ENCODE peak calls at places on chromosomes 5 and 9, in six cellular contexts. H, C, A, Y, K and S are unnamed samples. For H3K27me3, the result is how much of the 10 kb centered on the place peaks cover.

GRCh38 chr5:138448481-138449398 is 9.9 kb downstream of the REEP2 start:
- DNase-seq in H (no peak), C (no peak), A (no peak), Y (no peak), K (no peak), S (peak)

GRCh38 chr9:116632990-116633441 is 54.1 kb upstream of the TRIM32 start:
- DNase-seq in H (no peak), C (peak), A (no peak), Y (no peak), K (no peak), S (peak)

GRCh38 chr9:137744632-137745183 is 125.9 kb downstream of the EHMT1 start:
- DNase-seq in H (no peak), C (no peak), A (no peak), Y (no peak), K (no peak), S (no peak)

GRCh38 chr5:67015577-67016290 is 180.9 kb downstream of the CD180 start:
- DNase-seq in H (no peak), C (peak), A (peak), Y (peak), K (no peak), S (peak)

GRCh38 chr5:59209758-59210359 is 627.0 kb downstream of the RAB3C start:
- DNase-seq in H (no peak), C (no peak), A (no peak), Y (no peak), K (no peak), S (no peak)

GRCh38 chr5:157538311-157538710 is 37.3 kb downstream of the ADAM19 start:
- DNase-seq in H (no peak), C (no peak), A (no peak), Y (no peak), K (no peak), S (no peak)

GRCh38 chr5:55226027-55226933 is 835 bp downstream of the MCIDAS start:
- DNase-seq in H (peak), C (peak), A (no peak), Y (peak), K (no peak), S (no peak)

GRCh38 chr9:71755230-71755629 is 13.1 kb downstream of the CEMIP2 start:
- DNase-seq in H (no peak), C (no peak), A (no peak), Y (no peak), K (no peak), S (no peak)

GRCh38 chr5:122099060-122099790 is 21.2 kb upstream of the LOX start:
- DNase-seq in H (no peak), C (peak), A (no peak), Y (peak), K (no peak), S (peak)

GRCh38 chr9:106860731-106861584 is 2.0 kb upstream of the ZNF462 start:
- DNase-seq in H (peak), C (peak), A (no peak), Y (peak), K (peak), S (peak)

GRCh38 chr5:66010476-66010875 is 84.1 kb downstream of the ERBIN start:
- DNase-seq in H (no peak), C (peak), A (no peak), Y (no peak), K (no peak), S (no peak)

GRCh38 chr5:171155621-171156020 is 153.4 kb upstream of the TLX3 start:
- DNase-seq in H (no peak), C (peak), A (no peak), Y (peak), K (no peak), S (no peak)

GRCh38 chr9:98575379-98576346 is 133.1 kb downstream of the GABBR2 start:
- DNase-seq in H (no peak), C (peak), A (peak), Y (no peak), K (no peak), S (peak)

GRCh38 chr5:51665295-51665593 is 282.0 kb downstream of the ISL1 start:
- DNase-seq in H (no peak), C (no peak), A (no peak), Y (no peak), K (no peak), S (no peak)

GRCh38 chr5:51657340-51658240 is 274.3 kb downstream of the ISL1 start:
- DNase-seq in H (no peak), C (peak), A (no peak), Y (no peak), K (no peak), S (no peak)

GRCh38 chr5:51664491-51665294 is 281.4 kb downstream of the ISL1 start:
- DNase-seq in H (no peak), C (no peak), A (no peak), Y (no peak), K (no peak), S (no peak)

GRCh38 chr5:51661646-51662265 is 278.5 kb downstream of the ISL1 start:
- DNase-seq in H (no peak), C (no peak), A (no peak), Y (no peak), K (no peak), S (no peak)
- H3K4me3 ChIP-seq in H (no peak), C (no peak), A (no peak), Y (no peak), K (no peak), S (no peak)

GRCh38 chr5:1748845-1749244 is 50.8 kb downstream of the MRPL36 start:
- DNase-seq in H (no peak), C (no peak), A (no peak), Y (no peak), K (no peak), S (no peak)
- H3K27me3 ChIP-seq in H (under half), C (half or more), A (under half), Y (under half), K (under half), S (under half)

DNA sequence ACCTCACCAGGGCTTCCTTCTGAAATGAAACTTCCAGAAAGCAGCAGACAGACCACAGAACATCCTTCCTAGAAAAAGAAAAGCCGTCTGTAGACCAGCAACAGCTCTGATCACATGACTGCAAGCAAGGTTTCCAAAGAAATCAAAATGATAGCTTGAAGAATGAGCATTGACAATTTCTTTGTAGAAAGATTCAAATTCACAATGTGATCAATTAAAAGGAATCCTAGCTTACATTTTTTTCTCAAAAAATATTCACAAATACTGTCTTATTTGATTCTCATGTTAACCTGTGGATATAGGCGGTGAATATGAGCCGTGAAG is 144.9 kb downstream of the MTX3 start:
- DNase-seq in H (no peak), C (no peak), A (no peak), Y (no peak), K (no peak), S (no peak)
- TF ChIP-seq CTCF in H (no peak), C (no peak), A (no peak), Y (no peak), K (no peak), S (no peak)

DNA sequence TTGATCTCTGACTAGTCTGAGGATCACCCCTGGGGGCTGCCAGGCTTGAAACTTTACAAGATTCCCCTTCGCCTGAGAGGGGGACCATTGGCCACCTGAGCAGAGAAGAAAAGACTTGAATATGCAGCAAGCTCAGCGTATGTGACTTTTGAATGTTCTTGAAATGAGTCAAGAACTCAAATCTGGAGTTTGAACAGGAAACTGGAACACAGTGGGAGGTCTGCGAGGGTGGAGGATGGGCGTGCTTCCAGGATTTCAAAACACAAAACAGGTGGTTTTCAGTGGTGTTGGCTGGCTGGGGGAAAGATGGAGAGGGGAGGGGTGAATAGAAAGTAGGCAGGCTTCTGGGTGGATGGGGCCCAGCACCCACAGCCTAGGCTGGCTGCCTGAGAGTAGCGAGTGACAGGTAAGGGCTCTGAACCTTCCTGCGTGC is 40.6 kb downstream of the TMEM174 start:
- DNase-seq in H (no peak), C (peak), A (peak), Y (no peak), K (no peak), S (peak)
- H3K4me3 ChIP-seq in H (no peak), C (no peak), A (no peak), Y (no peak), K (no peak), S (no peak)